ENCODE peak calls at places on chromosomes 6 and 20, in seven cellular contexts. One of them, this sample, is unnamed.

GRCh38 chr20:14525439-14525838 is 188.0 kb upstream of the FLRT3 start:
- DNase-seq in adrenal gland: no peak
- DNase-seq in mammary epithelial cell: no peak
- DNase-seq in pancreas: no peak
- DNase-seq in neural progenitor cell: no peak
- DNase-seq in left ventricle myocardium inferior: no peak
- DNase-seq in heart left ventricle: no peak
- DNase-seq in this sample: no peak

GRCh38 chr20:47232518-47232917 is 124.0 kb downstream of the ZMYND8 start:
- DNase-seq in adrenal gland: no peak
- DNase-seq in mammary epithelial cell: no peak
- DNase-seq in pancreas: no peak
- DNase-seq in neural progenitor cell: no peak
- DNase-seq in left ventricle myocardium inferior: no peak
- DNase-seq in heart left ventricle: no peak
- DNase-seq in this sample: no peak

GRCh38 chr6:158812611-158813010 is 6.6 kb downstream of the EZR start:
- DNase-seq in adrenal gland: peak; percentile 46
- DNase-seq in mammary epithelial cell: peak; percentile 51
- DNase-seq in pancreas: no peak
- DNase-seq in neural progenitor cell: no peak
- DNase-seq in left ventricle myocardium inferior: no peak
- DNase-seq in heart left ventricle: no peak
- DNase-seq in this sample: no peak

GRCh38 chr20:22502731-22503191 is 81.6 kb downstream of the FOXA2 start:
- DNase-seq in adrenal gland: no peak
- DNase-seq in mammary epithelial cell: no peak
- DNase-seq in pancreas: no peak
- DNase-seq in neural progenitor cell: peak; percentile 18
- DNase-seq in left ventricle myocardium inferior: no peak
- DNase-seq in heart left ventricle: no peak
- DNase-seq in this sample: no peak

GRCh38 chr6:45663181-45664180 is 285.7 kb upstream of the SUPT3H start:
- DNase-seq in adrenal gland: no peak
- DNase-seq in mammary epithelial cell: no peak
- DNase-seq in pancreas: no peak
- DNase-seq in neural progenitor cell: peak; percentile 73
- DNase-seq in left ventricle myocardium inferior: peak; percentile 17
- DNase-seq in heart left ventricle: peak; percentile 13
- DNase-seq in this sample: no peak

GRCh38 chr6:93424303-93425064 is 5.1 kb upstream of the EPHA7 start:
- DNase-seq in adrenal gland: no peak
- DNase-seq in mammary epithelial cell: no peak
- DNase-seq in pancreas: no peak
- DNase-seq in neural progenitor cell: peak; percentile 20
- DNase-seq in left ventricle myocardium inferior: no peak
- DNase-seq in heart left ventricle: no peak
- DNase-seq in this sample: no peak

GRCh38 chr6:111987295-111987694 is 66.6 kb upstream of the CCN6 start:
- DNase-seq in adrenal gland: no peak
- DNase-seq in mammary epithelial cell: peak; percentile 87
- DNase-seq in pancreas: no peak
- DNase-seq in neural progenitor cell: no peak
- DNase-seq in left ventricle myocardium inferior: no peak
- DNase-seq in heart left ventricle: no peak
- DNase-seq in this sample: no peak

GRCh38 chr6:161917645-161918044 is 643.8 kb upstream of the AGPAT4 start:
- DNase-seq in adrenal gland: no peak
- DNase-seq in mammary epithelial cell: no peak
- DNase-seq in pancreas: no peak
- DNase-seq in neural progenitor cell: no peak
- DNase-seq in left ventricle myocardium inferior: no peak
- DNase-seq in heart left ventricle: no peak
- DNase-seq in this sample: no peak

GRCh38 chr6:87909849-87910248 is 137.8 kb upstream of the SPACA1 start:
- DNase-seq in adrenal gland: no peak
- DNase-seq in mammary epithelial cell: peak; percentile 85
- DNase-seq in pancreas: no peak
- DNase-seq in neural progenitor cell: no peak
- DNase-seq in left ventricle myocardium inferior: no peak
- DNase-seq in heart left ventricle: no peak
- DNase-seq in this sample: peak; percentile 55

GRCh38 chr6:87905101-87905517 is 142.5 kb upstream of the SPACA1 start:
- DNase-seq in adrenal gland: no peak
- DNase-seq in mammary epithelial cell: peak; percentile 61
- DNase-seq in pancreas: no peak
- DNase-seq in neural progenitor cell: no peak
- DNase-seq in left ventricle myocardium inferior: no peak
- DNase-seq in heart left ventricle: no peak
- DNase-seq in this sample: peak; percentile 46

GRCh38 chr6:87907521-87907920 is 140.1 kb upstream of the SPACA1 start:
- DNase-seq in adrenal gland: no peak
- DNase-seq in mammary epithelial cell: peak; percentile 78
- DNase-seq in pancreas: no peak
- DNase-seq in neural progenitor cell: no peak
- DNase-seq in left ventricle myocardium inferior: no peak
- DNase-seq in heart left ventricle: no peak
- DNase-seq in this sample: peak; percentile 44

GRCh38 chr6:87912102-87912501 is 135.5 kb upstream of the SPACA1 start:
- DNase-seq in adrenal gland: no peak
- DNase-seq in mammary epithelial cell: no peak
- DNase-seq in pancreas: no peak
- DNase-seq in neural progenitor cell: no peak
- DNase-seq in left ventricle myocardium inferior: no peak
- DNase-seq in heart left ventricle: no peak
- DNase-seq in this sample: no peak

DNA sequence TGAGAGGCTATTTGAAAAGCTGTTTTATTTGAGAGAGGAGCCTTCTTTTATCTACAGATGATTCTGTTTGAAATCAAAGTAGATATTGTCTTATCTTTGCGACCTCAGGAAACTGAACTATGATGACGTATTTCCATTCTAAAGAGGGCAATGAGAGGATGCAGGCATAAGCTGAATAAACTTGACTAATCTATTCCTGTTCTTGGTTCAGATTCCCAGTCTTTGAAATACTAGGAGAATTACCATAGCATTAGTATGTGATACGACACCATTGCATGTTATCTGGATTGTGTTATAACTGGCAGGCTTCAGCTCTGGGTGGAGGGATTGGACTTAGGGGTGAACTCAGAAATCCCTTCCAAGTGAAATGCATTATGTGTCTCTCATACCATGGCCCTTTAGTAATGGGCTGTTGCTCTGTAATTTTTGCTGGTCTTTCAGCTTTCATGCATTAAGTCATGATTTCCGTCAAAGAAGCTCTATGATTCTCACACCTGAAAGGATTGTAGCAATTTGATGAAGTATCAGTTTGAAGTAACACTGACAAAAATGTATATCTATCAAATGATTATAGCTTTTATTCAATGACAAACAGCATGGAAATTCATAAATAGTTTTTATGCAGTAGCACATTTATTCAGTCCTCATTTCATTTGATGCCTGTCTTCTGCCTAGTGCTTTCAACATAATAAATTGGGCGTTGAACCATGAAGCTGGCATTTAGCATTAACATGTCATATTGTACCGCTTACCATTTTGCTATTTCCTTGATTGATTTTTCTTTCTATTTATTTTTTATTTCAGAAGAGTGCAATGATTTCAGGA is 138.5 kb upstream of the SPACA1 start:
- DNase-seq in adrenal gland: no peak
- DNase-seq in mammary epithelial cell: no peak
- DNase-seq in pancreas: no peak
- DNase-seq in neural progenitor cell: no peak
- DNase-seq in left ventricle myocardium inferior: no peak
- DNase-seq in heart left ventricle: no peak
- DNase-seq in this sample: no peak
- H3K4me1 ChIP-seq in adrenal gland: no peaks in the 10 kb centered on the region
- H3K4me1 ChIP-seq in mammary epithelial cell: peaks cover 50% of the 10 kb centered on the region
- H3K4me1 ChIP-seq in pancreas: no peaks in the 10 kb centered on the region
- H3K4me1 ChIP-seq in neural progenitor cell: peaks cover 15% of the 10 kb centered on the region
- H3K4me1 ChIP-seq in left ventricle myocardium inferior: no peaks in the 10 kb centered on the region
- H3K4me1 ChIP-seq in heart left ventricle: no peaks in the 10 kb centered on the region
- H3K4me1 ChIP-seq in this sample: peaks cover 7% of the 10 kb centered on the region

GRCh38 chr6:169022079-169022478 is 231.6 kb downstream of the THBS2 start:
- DNase-seq in adrenal gland: no peak
- DNase-seq in mammary epithelial cell: no peak
- DNase-seq in pancreas: no peak
- DNase-seq in neural progenitor cell: peak; percentile 20
- DNase-seq in left ventricle myocardium inferior: no peak
- DNase-seq in heart left ventricle: no peak
- DNase-seq in this sample: no peak
- TF ChIP-seq CTCF in adrenal gland: no peak
- TF ChIP-seq CTCF in mammary epithelial cell: no peak
- TF ChIP-seq CTCF in pancreas: no peak
- TF ChIP-seq CTCF in neural progenitor cell: peak; percentile 35
- TF ChIP-seq CTCF in left ventricle myocardium inferior: no peak
- TF ChIP-seq CTCF in heart left ventricle: no peak
- TF ChIP-seq CTCF in this sample: peak; percentile 4

DNA sequence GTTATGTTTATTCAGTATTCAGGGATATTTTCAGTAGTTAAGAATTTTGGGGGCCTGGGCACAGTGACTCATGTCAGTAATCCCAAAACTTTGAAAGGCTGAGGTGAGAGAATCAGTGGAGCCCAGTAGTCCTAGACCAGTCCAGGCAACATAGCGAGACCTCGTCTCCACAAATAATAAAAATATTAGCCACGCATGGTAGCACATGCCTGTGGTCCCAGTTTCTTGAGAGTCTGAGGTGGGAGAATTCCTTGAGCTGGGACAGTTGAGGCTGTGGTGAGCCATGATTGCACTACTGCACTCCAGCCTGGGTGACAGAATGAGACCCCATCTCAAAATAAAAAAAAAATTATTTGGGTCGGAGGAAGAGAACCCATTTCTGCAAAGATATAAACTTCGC is 20.3 kb downstream of the ADGRG6 start:
- DNase-seq in adrenal gland: no peak
- DNase-seq in mammary epithelial cell: no peak
- DNase-seq in pancreas: no peak
- DNase-seq in neural progenitor cell: no peak
- DNase-seq in left ventricle myocardium inferior: no peak
- DNase-seq in heart left ventricle: no peak
- DNase-seq in this sample: no peak
- H3K4me1 ChIP-seq in adrenal gland: no peaks in the 10 kb centered on the region
- H3K4me1 ChIP-seq in mammary epithelial cell: peaks cover 12% of the 10 kb centered on the region
- H3K4me1 ChIP-seq in pancreas: no peaks in the 10 kb centered on the region
- H3K4me1 ChIP-seq in neural progenitor cell: no peaks in the 10 kb centered on the region
- H3K4me1 ChIP-seq in left ventricle myocardium inferior: no peaks in the 10 kb centered on the region
- H3K4me1 ChIP-seq in heart left ventricle: peaks cover 2% of the 10 kb centered on the region
- H3K4me1 ChIP-seq in this sample: peaks cover 8% of the 10 kb centered on the region

GRCh38 chr6:85449818-85450577 is at the start of gene NT5E:
- DNase-seq in adrenal gland: peak; percentile 79
- DNase-seq in mammary epithelial cell: peak; percentile 77
- DNase-seq in pancreas: peak; percentile 83
- DNase-seq in neural progenitor cell: peak; percentile 70
- DNase-seq in left ventricle myocardium inferior: peak; percentile 74
- DNase-seq in heart left ventricle: peak; percentile 66
- DNase-seq in this sample: peak; percentile 64
- TF ChIP-seq CTCF in adrenal gland: no peak
- TF ChIP-seq CTCF in mammary epithelial cell: no peak
- TF ChIP-seq CTCF in pancreas: no peak
- TF ChIP-seq CTCF in neural progenitor cell: no peak
- TF ChIP-seq CTCF in left ventricle myocardium inferior: no peak
- TF ChIP-seq CTCF in heart left ventricle: no peak
- TF ChIP-seq CTCF in this sample: no peak

DNA sequence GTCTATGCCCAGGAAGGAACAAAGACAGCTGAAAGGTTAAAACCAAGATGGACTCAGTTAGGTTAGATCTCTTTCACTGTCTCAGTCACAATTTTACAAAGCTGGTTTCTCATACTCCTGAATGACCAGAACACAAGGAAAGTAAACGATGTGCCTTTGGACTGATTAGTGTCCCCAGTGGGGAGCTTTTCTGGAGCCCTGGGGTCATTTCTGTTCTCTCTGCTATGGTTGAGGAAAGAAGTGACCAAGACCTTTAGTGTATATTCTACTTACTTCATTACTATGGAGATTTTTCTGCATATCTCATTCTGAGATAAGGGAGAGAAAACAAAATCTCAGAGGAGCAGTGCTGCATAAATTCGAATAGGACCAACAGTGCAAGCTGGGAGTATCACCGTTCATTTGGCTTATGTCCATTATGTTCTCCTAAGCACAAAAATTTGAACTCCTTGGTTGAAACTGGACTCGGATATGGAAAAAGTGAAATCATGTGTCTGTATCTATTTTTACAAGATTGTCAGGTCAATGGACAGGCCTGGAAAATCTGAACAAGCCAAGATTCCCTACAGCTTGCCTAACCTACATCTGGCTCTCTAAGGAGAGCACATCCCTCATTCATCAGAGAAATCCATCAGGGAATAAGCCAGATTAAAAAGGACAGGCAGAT is 34.4 kb upstream of the ENPP1 start:
- DNase-seq in adrenal gland: no peak
- DNase-seq in mammary epithelial cell: no peak
- DNase-seq in pancreas: no peak
- DNase-seq in neural progenitor cell: no peak
- DNase-seq in left ventricle myocardium inferior: no peak
- DNase-seq in heart left ventricle: no peak
- DNase-seq in this sample: no peak
- H3K4me1 ChIP-seq in adrenal gland: no peaks in the 10 kb centered on the region
- H3K4me1 ChIP-seq in mammary epithelial cell: no peaks in the 10 kb centered on the region
- H3K4me1 ChIP-seq in pancreas: no peaks in the 10 kb centered on the region
- H3K4me1 ChIP-seq in neural progenitor cell: no peaks in the 10 kb centered on the region
- H3K4me1 ChIP-seq in left ventricle myocardium inferior: peaks cover 13% of the 10 kb centered on the region
- H3K4me1 ChIP-seq in heart left ventricle: peaks cover 12% of the 10 kb centered on the region
- H3K4me1 ChIP-seq in this sample: no peaks in the 10 kb centered on the region

DNA sequence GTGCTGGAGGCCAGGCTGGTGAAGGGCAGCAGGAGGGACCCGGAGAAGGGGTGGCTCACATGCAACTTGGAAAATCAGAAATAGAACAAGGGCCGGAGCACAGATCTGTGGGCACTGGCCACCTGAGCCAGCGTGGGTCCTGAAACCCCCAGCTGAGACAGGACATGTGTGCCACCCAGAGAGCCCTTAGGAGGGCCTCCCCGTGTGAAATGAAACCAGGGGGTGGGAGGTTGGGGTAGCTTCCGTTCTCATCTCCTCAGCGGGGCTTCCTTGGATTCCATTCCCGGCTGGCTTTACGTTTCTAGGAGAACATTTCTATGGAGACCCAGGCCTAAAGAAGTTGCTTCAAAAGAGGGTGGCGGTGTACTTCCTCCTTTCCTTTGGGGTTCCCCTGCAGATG is 5.7 kb downstream of the FOXP4 start:
- DNase-seq in adrenal gland: no peak
- DNase-seq in mammary epithelial cell: no peak
- DNase-seq in pancreas: no peak
- DNase-seq in neural progenitor cell: no peak
- DNase-seq in left ventricle myocardium inferior: no peak
- DNase-seq in heart left ventricle: no peak
- DNase-seq in this sample: no peak
- TF ChIP-seq CTCF in adrenal gland: no peak
- TF ChIP-seq CTCF in mammary epithelial cell: no peak
- TF ChIP-seq CTCF in pancreas: no peak
- TF ChIP-seq CTCF in neural progenitor cell: no peak
- TF ChIP-seq CTCF in left ventricle myocardium inferior: no peak
- TF ChIP-seq CTCF in heart left ventricle: no peak
- TF ChIP-seq CTCF in this sample: no peak

This sample was measured in foreskin keratinocyte.